ENCODE peak calls at places on chromosomes 5 and 9, in five cellular contexts. Z is HFFc6, O is osteocyte, T is tibial artery, N is MCF 10A. G is an unnamed sample.

GRCh38 chr9:76643399-76644117 is 120.7 kb upstream of the PCA3 start:
- DNase-seq in Z (no peak), O (no peak), T (peak; percentile 26), N (no peak), G (no peak)

GRCh38 chr9:16092627-16093091 is 539.8 kb downstream of the CCDC171 start:
- DNase-seq in Z (no peak), O (no peak), T (no peak), N (no peak), G (no peak)

GRCh38 chr5:78649816-78650561 is 1.4 kb upstream of the LHFPL2 start:
- DNase-seq in Z (peak; percentile 68), O (no peak), T (no peak), N (no peak), G (no peak)

GRCh38 chr9:93255994-93256877 is 72.3 kb downstream of the WNK2 start:
- DNase-seq in Z (no peak), O (peak; percentile 79), T (peak; percentile 8), N (no peak), G (peak; percentile 14)

GRCh38 chr5:74582853-74583252 is 57.7 kb downstream of the ENC1 start:
- DNase-seq in Z (no peak), O (no peak), T (no peak), N (no peak), G (no peak)

GRCh38 chr5:176542596-176543427 is 5.6 kb upstream of the RNF44 start:
- DNase-seq in Z (no peak), O (no peak), T (no peak), N (peak; percentile 52), G (no peak)

GRCh38 chr5:109900453-109900852 is 210.7 kb downstream of the MAN2A1 start:
- DNase-seq in Z (no peak), O (no peak), T (no peak), N (no peak), G (no peak)

GRCh38 chr5:167699434-167699833 is 592.0 kb upstream of the WWC1 start:
- DNase-seq in Z (peak; percentile 100), O (no peak), T (no peak), N (peak; percentile 98), G (no peak)

GRCh38 chr9:136954270-136955083 is 2.4 kb downstream of the LCN12 start:
- DNase-seq in Z (no peak), O (no peak), T (no peak), N (no peak), G (no peak)

GRCh38 chr5:176446884-176447537 is 1.2 kb upstream of the FAF2 start:
- DNase-seq in Z (no peak), O (no peak), T (peak; percentile 26), N (no peak), G (no peak)

GRCh38 chr9:133505186-133505830 is 19.5 kb downstream of the MYMK start:
- DNase-seq in Z (peak; percentile 13), O (no peak), T (no peak), N (no peak), G (no peak)

GRCh38 chr5:27532305-27532704 is 493.9 kb upstream of the CDH9 start:
- DNase-seq in Z (no peak), O (no peak), T (no peak), N (no peak), G (no peak)

GRCh38 chr9:135648494-135649410 is 9.4 kb upstream of the GLT6D1 start:
- DNase-seq in Z (no peak), O (peak; percentile 36), T (no peak), N (no peak), G (no peak)

GRCh38 chr5:90356612-90357011 is 52.9 kb downstream of the CETN3 start:
- DNase-seq in Z (no peak), O (no peak), T (no peak), N (no peak), G (no peak)

GRCh38 chr9:1979815-1980367 is 35.3 kb upstream of the SMARCA2 start:
- DNase-seq in Z (peak; percentile 81), O (no peak), T (no peak), N (peak; percentile 75), G (no peak)

GRCh38 chr9:117719161-117719560 is 15.0 kb downstream of the TLR4 start:
- DNase-seq in Z (no peak), O (no peak), T (no peak), N (no peak), G (no peak)
- TF ChIP-seq CTCF in Z (no peak), O (no peak), T (no peak), N (no peak), G (no peak)

GRCh38 chr9:97980918-97981827 is 2.0 kb upstream of the ANP32B start:
- DNase-seq in Z (no peak), O (no peak), T (peak; percentile 62), N (no peak), G (no peak)

GRCh38 chr9:97978706-97979105 is 4.4 kb upstream of the ANP32B start:
- DNase-seq in Z (no peak), O (no peak), T (no peak), N (no peak), G (no peak)

GRCh38 chr9:97981828-97982164 is 1.3 kb upstream of the ANP32B start:
- DNase-seq in Z (no peak), O (no peak), T (no peak), N (no peak), G (no peak)

GRCh38 chr9:97980479-97980803 is 2.7 kb upstream of the ANP32B start:
- DNase-seq in Z (no peak), O (no peak), T (peak; percentile 76), N (no peak), G (no peak)

GRCh38 chr9:97979778-97980478 is 3.2 kb upstream of the ANP32B start:
- DNase-seq in Z (no peak), O (no peak), T (no peak), N (no peak), G (no peak)
- TF ChIP-seq CTCF in Z (no peak), O (no peak), T (no peak), N (no peak), G (no peak)

GRCh38 chr5:108094808-108095207 is 287.1 kb downstream of the FBXL17 start:
- DNase-seq in Z (no peak), O (no peak), T (no peak), N (no peak), G (no peak)

GRCh38 chr5:108093186-108093585 is 288.7 kb downstream of the FBXL17 start:
- DNase-seq in Z (no peak), O (no peak), T (no peak), N (peak; percentile 45), G (no peak)
- TF ChIP-seq CTCF in Z (peak; percentile 64), O (peak; percentile 62), T (no peak), N (peak; percentile 49), G (no peak)

GRCh38 chr9:95088421-95089161 is 228.9 kb downstream of the FANCC start:
- DNase-seq in Z (no peak), O (no peak), T (no peak), N (no peak), G (no peak)

GRCh38 chr9:95089257-95089873 is 228.1 kb downstream of the FANCC start:
- DNase-seq in Z (no peak), O (no peak), T (no peak), N (no peak), G (no peak)

GRCh38 chr9:95086564-95086955 is 230.9 kb downstream of the FANCC start:
- DNase-seq in Z (no peak), O (no peak), T (no peak), N (no peak), G (no peak)

GRCh38 chr9:95085861-95086563 is 231.5 kb downstream of the FANCC start:
- DNase-seq in Z (no peak), O (no peak), T (no peak), N (no peak), G (peak; percentile 15)

GRCh38 chr9:95087659-95088242 is 229.8 kb downstream of the FANCC start:
- DNase-seq in Z (peak; percentile 7), O (no peak), T (no peak), N (peak; percentile 60), G (no peak)
- TF ChIP-seq CTCF in Z (peak; percentile 45), O (peak; percentile 27), T (no peak), N (no peak), G (no peak)

G was measured in omental fat pad.